ENCODE peak calls at places on chromosomes 3 and 15, in six cellular contexts. A is bronchial epithelial cell, W is IMR-90, Q is uterus, J is cardiac muscle cell, V is fibroblast of lung. T is an unnamed sample.

GRCh38 chr3:195583831-195584542 is at the start of gene APOD:
- DNase-seq in A (peak; percentile 77), W (peak; percentile 13), Q (peak; percentile 54), J (peak; percentile 76), V (peak; percentile 43), T (peak; percentile 16)

GRCh38 chr3:195764961-195765706 is 44.4 kb downstream of the MUC20 start:
- DNase-seq in A (no peak), W (no peak), Q (no peak), J (no peak), V (no peak), T (no peak)

GRCh38 chr3:86723433-86723832 is 267.5 kb downstream of the VGLL3 start:
- DNase-seq in A (no peak), W (no peak), Q (no peak), J (no peak), V (no peak), T (no peak)

GRCh38 chr15:61119556-61119955 is 109.5 kb downstream of the RORA start:
- DNase-seq in A (no peak), W (no peak), Q (no peak), J (no peak), V (no peak), T (no peak)

GRCh38 chr15:87500240-87500639 is 756.3 kb downstream of the NTRK3 start:
- DNase-seq in A (no peak), W (no peak), Q (no peak), J (no peak), V (no peak), T (no peak)

GRCh38 chr3:133413166-133414020 is 13.5 kb downstream of the BFSP2 start:
- DNase-seq in A (no peak), W (peak; percentile 58), Q (no peak), J (peak; percentile 51), V (peak; percentile 61), T (peak; percentile 26)

GRCh38 chr15:25862087-25862468 is 1.0 kb downstream of the ATP10A start:
- DNase-seq in A (no peak), W (peak; percentile 33), Q (no peak), J (no peak), V (peak; percentile 5), T (peak; percentile 26)

GRCh38 chr15:47678047-47678446 is 39.3 kb upstream of the SEMA6D start:
- DNase-seq in A (peak; percentile 31), W (no peak), Q (no peak), J (no peak), V (no peak), T (no peak)

GRCh38 chr3:182182531-182182968 is 470.8 kb downstream of the SOX2 start:
- DNase-seq in A (peak; percentile 98), W (no peak), Q (no peak), J (no peak), V (no peak), T (no peak)

GRCh38 chr3:24682141-24682547 is 187.5 kb upstream of the THRB start:
- DNase-seq in A (peak; percentile 77), W (no peak), Q (no peak), J (peak; percentile 38), V (peak; percentile 35), T (no peak)

GRCh38 chr3:132507657-132508056 is 89.4 kb upstream of the ACKR4 start:
- DNase-seq in A (peak; percentile 13), W (no peak), Q (no peak), J (no peak), V (no peak), T (no peak)

GRCh38 chr3:11835028-11835639 is 11.6 kb downstream of the TAMM41 start:
- DNase-seq in A (peak; percentile 37), W (peak; percentile 46), Q (no peak), J (peak; percentile 47), V (peak; percentile 61), T (no peak)

GRCh38 chr3:165523801-165524200 is 313.4 kb downstream of the BCHE start:
- DNase-seq in A (peak; percentile 52), W (peak; percentile 52), Q (no peak), J (peak; percentile 2), V (peak; percentile 40), T (no peak)

GRCh38 chr15:38054488-38054887 is 120.0 kb downstream of the TMCO5A start:
- DNase-seq in A (peak; percentile 61), W (peak; percentile 81), Q (no peak), J (peak; percentile 29), V (peak; percentile 66), T (no peak)

GRCh38 chr3:51559266-51559907 is 20.9 kb downstream of the RAD54L2 start:
- DNase-seq in A (no peak), W (peak; percentile 84), Q (peak; percentile 26), J (peak; percentile 86), V (peak; percentile 84), T (no peak)

GRCh38 chr3:71809321-71809720 is 24.4 kb upstream of the PROK2 start:
- DNase-seq in A (no peak), W (no peak), Q (no peak), J (no peak), V (no peak), T (no peak)

GRCh38 chr3:12557472-12558105 is 702 bp downstream of the MKRN2 start:
- DNase-seq in A (peak; percentile 61), W (peak; percentile 59), Q (no peak), J (peak; percentile 60), V (peak; percentile 68), T (no peak)

GRCh38 chr3:144295619-144296018 is 324.0 kb downstream of the DIPK2A start:
- DNase-seq in A (peak; percentile 11), W (no peak), Q (no peak), J (no peak), V (no peak), T (no peak)

GRCh38 chr15:78006567-78007205 is 70.8 kb downstream of the TBC1D2B start:
- DNase-seq in A (no peak), W (no peak), Q (no peak), J (no peak), V (no peak), T (no peak)

GRCh38 chr3:81692766-81693165 is 68.7 kb downstream of the GBE1 start:
- DNase-seq in A (no peak), W (no peak), Q (no peak), J (no peak), V (no peak), T (no peak)

GRCh38 chr3:127247292-127247691 is 40.6 kb downstream of the PRR20G start:
- DNase-seq in A (no peak), W (no peak), Q (no peak), J (no peak), V (no peak), T (no peak)

GRCh38 chr3:53180305-53181023 is 19.5 kb downstream of the PRKCD start:
- DNase-seq in A (no peak), W (no peak), Q (no peak), J (no peak), V (no peak), T (no peak)

GRCh38 chr15:52134502-52135144 is 22.0 kb upstream of the BCL2L10 start:
- DNase-seq in A (no peak), W (no peak), Q (no peak), J (no peak), V (no peak), T (no peak)

GRCh38 chr3:179769411-179770247 is 116.8 kb downstream of the USP13 start:
- DNase-seq in A (no peak), W (no peak), Q (no peak), J (no peak), V (no peak), T (no peak)

GRCh38 chr3:41572092-41572491 is 372.8 kb downstream of the CTNNB1 start:
- DNase-seq in A (no peak), W (no peak), Q (no peak), J (no peak), V (no peak), T (no peak)

GRCh38 chr3:73469331-73469730 is 155.4 kb downstream of the PDZRN3 start:
- DNase-seq in A (no peak), W (no peak), Q (no peak), J (no peak), V (peak; percentile 21), T (no peak)

DNA sequence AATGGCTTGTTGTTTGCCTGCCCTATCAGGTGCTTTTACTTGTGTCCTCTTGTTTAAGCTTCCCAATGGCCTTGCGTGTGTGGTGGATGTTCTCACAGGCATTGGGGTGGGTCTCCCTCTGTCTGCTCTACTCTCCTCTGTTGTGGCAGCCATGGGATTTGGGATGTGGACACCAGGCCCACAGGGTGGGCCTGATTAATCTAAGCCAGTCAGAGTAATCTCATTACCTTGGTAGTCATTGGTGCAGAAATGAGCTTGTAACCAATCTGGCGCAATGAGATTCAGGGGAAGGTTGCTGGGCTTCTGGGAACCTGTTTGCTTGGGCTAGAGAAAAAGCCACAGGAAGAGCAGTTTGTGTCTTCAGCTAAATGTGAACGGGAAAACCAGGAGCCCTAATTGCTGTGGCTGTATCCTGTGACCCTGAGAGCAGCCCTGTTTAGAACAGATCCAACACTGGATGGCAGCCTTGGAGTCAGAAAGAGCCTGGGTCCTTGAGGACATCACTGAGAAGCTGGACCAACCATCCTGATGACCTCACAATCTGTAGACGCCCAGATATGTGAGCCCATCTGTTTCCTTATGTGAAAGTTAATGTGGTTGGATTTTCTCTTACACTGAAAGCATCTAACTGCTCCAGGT is 157.3 kb upstream of the UBE2E1 start:
- DNase-seq in A (no peak), W (peak; percentile 58), Q (no peak), J (peak; percentile 42), V (peak; percentile 66), T (no peak)
- TF ChIP-seq CTCF in A (no peak), W (peak; percentile 31), Q (no peak), J (peak; percentile 11), V (peak; percentile 20), T (no peak)

DNA sequence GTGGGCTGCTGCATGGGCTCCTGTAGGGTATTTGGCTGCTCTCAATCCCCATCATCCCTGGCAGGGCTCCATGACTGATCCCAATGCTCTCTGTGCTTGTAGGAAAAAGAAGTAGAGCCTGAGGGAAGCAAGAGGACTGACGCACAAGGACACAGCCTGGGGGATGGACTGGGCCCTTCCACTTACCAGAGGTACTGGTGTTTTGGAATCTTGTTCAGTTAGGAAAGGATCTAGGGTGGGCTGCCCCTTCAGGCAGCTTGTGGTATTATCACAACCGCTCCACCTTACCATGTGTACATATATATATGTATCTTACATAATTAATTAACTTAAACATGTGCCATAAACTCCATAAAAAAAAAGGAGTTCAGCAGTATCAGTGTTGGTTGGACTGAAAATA is 1.3 kb downstream of the SLC28A2 start:
- DNase-seq in A (no peak), W (no peak), Q (no peak), J (no peak), V (no peak), T (peak; percentile 19)
- TF ChIP-seq CTCF in A (no peak), W (peak; percentile 6), Q (no peak), J (peak; percentile 31), V (peak; percentile 30), T (peak; percentile 50)

GRCh38 chr15:29821416-29822099 is 710 bp downstream of the TJP1 start:
- DNase-seq in A (peak; percentile 87), W (peak; percentile 85), Q (peak; percentile 66), J (peak; percentile 74), V (peak; percentile 79), T (peak; percentile 62)
- TF ChIP-seq CTCF in A (peak; percentile 66), W (peak; percentile 41), Q (peak; percentile 12), J (peak; percentile 28), V (peak; percentile 34), T (no peak)

GRCh38 chr15:48965972-48966371 is 2.3 kb upstream of the SHC4 start:
- DNase-seq in A (peak; percentile 80), W (peak; percentile 78), Q (no peak), J (peak; percentile 79), V (peak; percentile 72), T (peak; percentile 66)
- TF ChIP-seq CTCF in A (peak; percentile 69), W (peak; percentile 61), Q (no peak), J (peak; percentile 15), V (peak; percentile 49), T (peak; percentile 53)

T was measured in activated CD8-positive, alpha-beta T cell treated with anti-CD3 and anti-CD28 coated beads for 36 hours.